ENCODE peak calls at places on chromosomes 4 and X, in eight cellular contexts. D is stromal cell of bone marrow; T is AG10803; F is amniotic stem cell; Q is amygdala; A is foreskin fibroblast; I is progenitor cell of endocrine pancreas; W is activated naive CD8-positive, alpha-beta T cell treated with anti-CD3 and anti-CD28 coated beads for 36 hours. H is an unnamed sample.
A peak's percentile ranks its signal among the peaks of the same experiment; 100 is the strongest.

GRCh38 chr4:105146286-105147219 is at the start of gene TET2:
- DNase-seq in D (peak; percentile 72), W (peak; percentile 87), Q (peak; percentile 82), A (peak; percentile 86), F (peak; percentile 59), I (peak; percentile 55), T (peak; percentile 80), H (no peak)

GRCh38 chr4:165198329-165198728 is 9.0 kb upstream of the KLHL2 start:
- DNase-seq in W (no peak), D (no peak), Q (no peak), F (no peak), A (no peak), I (no peak), T (peak; percentile 14), H (no peak)

GRCh38 chr4:68984947-68985346 is 33.3 kb upstream of the UGT2A3 start:
- DNase-seq in F (no peak), I (no peak), Q (no peak), D (no peak), A (no peak), W (no peak), T (no peak), H (no peak)

GRCh38 chr4:108048157-108048556 is 58.5 kb downstream of the HADH start:
- DNase-seq in W (no peak), A (no peak), T (no peak), Q (no peak), D (no peak), F (no peak), I (no peak), H (no peak)

GRCh38 chr4:52173470-52174055 is 122.5 kb downstream of the SPATA18 start:
- DNase-seq in T (peak; percentile 78), F (no peak), A (peak; percentile 41), Q (no peak), D (peak; percentile 76), W (no peak), I (no peak), H (peak; percentile 58)

GRCh38 chr4:78197947-78198346 is 140.8 kb downstream of the FRAS1 start:
- DNase-seq in Q (no peak), T (no peak), F (no peak), D (no peak), I (no peak), W (no peak), A (no peak), H (no peak)

GRCh38 chrX:45422216-45422925 is 221.7 kb upstream of the DIPK2B start:
- DNase-seq in W (no peak), T (peak; percentile 86), Q (no peak), I (no peak), F (no peak), A (no peak), D (no peak), H (no peak)

GRCh38 chrX:2463973-2464676 is 36.7 kb downstream of the DHRSX start:
- DNase-seq in D (no peak), I (no peak), A (no peak), W (no peak), Q (no peak), F (no peak), T (no peak), H (no peak)

GRCh38 chr4:158783775-158784174 is 14.9 kb downstream of the FNIP2 start:
- DNase-seq in W (no peak), Q (no peak), F (no peak), T (peak; percentile 60), I (no peak), A (peak; percentile 43), D (no peak), H (no peak)

GRCh38 chrX:103406256-103406655 is 29.9 kb downstream of the BEX3 start:
- DNase-seq in Q (no peak), F (no peak), I (no peak), A (no peak), W (no peak), D (no peak), T (no peak), H (no peak)

GRCh38 chr4:12993923-12994322 is 490.2 kb downstream of the RAB28 start:
- DNase-seq in A (no peak), F (no peak), I (no peak), W (no peak), T (no peak), Q (no peak), D (no peak), H (no peak)

GRCh38 chrX:44071847-44072545 is 98.8 kb upstream of the NDP start:
- DNase-seq in D (peak; percentile 57), F (no peak), Q (no peak), T (peak; percentile 65), W (no peak), I (no peak), A (peak; percentile 45), H (peak; percentile 51)

GRCh38 chr4:95644417-95644816 is 95.6 kb upstream of the UNC5C start:
- DNase-seq in F (no peak), T (no peak), D (no peak), W (no peak), Q (no peak), A (no peak), I (no peak), H (no peak)

GRCh38 chrX:9988762-9989161 is 21.6 kb downstream of the CLDN34 start:
- DNase-seq in W (no peak), I (no peak), D (no peak), Q (no peak), T (no peak), F (no peak), A (no peak), H (no peak)

GRCh38 chrX:12798601-12799000 is 7.4 kb downstream of the PRPS2 start:
- DNase-seq in D (no peak), F (no peak), T (peak; percentile 12), Q (no peak), A (no peak), W (no peak), I (no peak), H (no peak)

GRCh38 chrX:70331161-70331560 is 41.3 kb downstream of the KIF4A start:
- DNase-seq in W (no peak), F (no peak), A (no peak), I (no peak), T (peak; percentile 57), D (no peak), Q (no peak), H (no peak)

GRCh38 chr4:15198070-15198727 is 195.9 kb downstream of the CPEB2 start:
- DNase-seq in I (no peak), Q (no peak), F (no peak), T (no peak), D (no peak), W (no peak), A (no peak), H (no peak)